ENCODE peak calls at places on chromosome 12, in four cellular contexts. W, X, R and G are unnamed samples.

GRCh38 chr12:53061404-53062010 is 11.6 kb downstream of the TNS2 start:
- DNase-seq in W (peak), X (peak), R (no peak), G (peak)

GRCh38 chr12:2403221-2403976 is 350.6 kb downstream of the CACNA1C start:
- DNase-seq in W (no peak), X (no peak), R (no peak), G (no peak)

GRCh38 chr12:104567832-104568490 is 111.2 kb downstream of the CHST11 start:
- DNase-seq in W (no peak), X (no peak), R (no peak), G (no peak)

GRCh38 chr12:20601668-20602280 is 93.4 kb upstream of the SLCO1C1 start:
- DNase-seq in W (peak), X (no peak), R (peak), G (no peak)

GRCh38 chr12:47534695-47535094 is 171.1 kb downstream of the RPAP3 start:
- DNase-seq in W (no peak), X (no peak), R (no peak), G (no peak)

GRCh38 chr12:12788675-12789368 is 3.4 kb downstream of the APOLD1 start:
- DNase-seq in W (peak), X (peak), R (peak), G (peak)

GRCh38 chr12:54019924-54020586 is 8.2 kb upstream of the HOXC6 start:
- DNase-seq in W (no peak), X (no peak), R (no peak), G (peak)

GRCh38 chr12:22437031-22437806 is 102.7 kb upstream of the ST8SIA1 start:
- DNase-seq in W (no peak), X (no peak), R (no peak), G (no peak)

GRCh38 chr12:101946233-101946611 is 68.8 kb downstream of the DRAM1 start:
- DNase-seq in W (no peak), X (no peak), R (no peak), G (no peak)

GRCh38 chr12:52630609-52631200 is 12.3 kb upstream of the KRT73 start:
- DNase-seq in W (no peak), X (no peak), R (no peak), G (no peak)

GRCh38 chr12:59847127-59847526 is 251.3 kb downstream of the SLC16A7 start:
- DNase-seq in W (no peak), X (no peak), R (no peak), G (no peak)

GRCh38 chr12:50219544-50219943 is 52.4 kb upstream of the CERS5 start:
- DNase-seq in W (no peak), X (no peak), R (no peak), G (no peak)

GRCh38 chr12:106141003-106141402 is 2.2 kb upstream of the NUAK1 start:
- DNase-seq in W (no peak), X (no peak), R (no peak), G (no peak)

GRCh38 chr12:75909714-75910451 is 121.7 kb downstream of the PHLDA1 start:
- DNase-seq in W (no peak), X (no peak), R (no peak), G (no peak)

GRCh38 chr12:112523856-112524255 is 105.1 kb downstream of the PTPN11 start:
- DNase-seq in W (no peak), X (no peak), R (no peak), G (no peak)

GRCh38 chr12:29547151-29547561 is 49.7 kb upstream of the OVCH1 start:
- DNase-seq in W (no peak), X (no peak), R (peak), G (peak)

GRCh38 chr12:132379576-132379975 is 50.2 kb upstream of the GALNT9 start:
- DNase-seq in W (no peak), X (no peak), R (no peak), G (no peak)

GRCh38 chr12:64635356-64635998 is 25.2 kb downstream of the RASSF3 start:
- DNase-seq in W (no peak), X (no peak), R (no peak), G (no peak)

GRCh38 chr12:46472893-46473633 is 100.5 kb upstream of the SLC38A2 start:
- DNase-seq in W (no peak), X (no peak), R (peak), G (no peak)

GRCh38 chr12:102050660-102051430 is 10.9 kb downstream of the WASHC3 start:
- DNase-seq in W (no peak), X (no peak), R (no peak), G (no peak)

GRCh38 chr12:82359115-82359478 is 768 bp downstream of the METTL25 start:
- DNase-seq in W (no peak), X (no peak), R (no peak), G (no peak)

GRCh38 chr12:122614839-122615238 is 87.8 kb downstream of the KNTC1 start:
- DNase-seq in W (no peak), X (no peak), R (peak), G (no peak)

GRCh38 chr12:4250691-4251090 is 22.9 kb upstream of the CCND2 start:
- DNase-seq in W (no peak), X (no peak), R (no peak), G (no peak)

GRCh38 chr12:121791671-121792496 is 1.6 kb downstream of the RHOF start:
- DNase-seq in W (peak), X (peak), R (no peak), G (no peak)

GRCh38 chr12:110853856-110854255 is 7.1 kb downstream of the CCDC63 start:
- DNase-seq in W (no peak), X (no peak), R (no peak), G (no peak)

GRCh38 chr12:32146074-32146873 is 39.6 kb downstream of the BICD1 start:
- DNase-seq in W (no peak), X (no peak), R (no peak), G (no peak)

GRCh38 chr12:110670161-110670701 is 18.7 kb downstream of the HVCN1 start:
- DNase-seq in W (peak), X (no peak), R (no peak), G (no peak)

GRCh38 chr12:65568517-65568916 is 255.8 kb upstream of the HMGA2 start:
- DNase-seq in W (no peak), X (no peak), R (peak), G (peak)

GRCh38 chr12:91926810-91927209 is 218.8 kb downstream of the BTG1 start:
- DNase-seq in W (no peak), X (no peak), R (peak), G (no peak)

GRCh38 chr12:40192704-40193255 is 32.0 kb upstream of the LRRK2 start:
- DNase-seq in W (peak), X (peak), R (no peak), G (no peak)

GRCh38 chr12:110266980-110267620 is 13.9 kb upstream of the ATP2A2 start:
- DNase-seq in W (no peak), X (no peak), R (peak), G (peak)

GRCh38 chr12:129887047-129887568 is 16.7 kb downstream of the TMEM132D start:
- DNase-seq in W (no peak), X (no peak), R (no peak), G (peak)

GRCh38 chr12:4505381-4505986 is 33.2 kb upstream of the RAD51AP1 start:
- DNase-seq in W (no peak), X (no peak), R (peak), G (no peak)

GRCh38 chr12:104825408-104825807 is 132.7 kb downstream of the SLC41A2 start:
- DNase-seq in W (peak), X (no peak), R (peak), G (no peak)

GRCh38 chr12:30110970-30111586 is 327.3 kb upstream of the TMTC1 start:
- DNase-seq in W (no peak), X (no peak), R (peak), G (no peak)

GRCh38 chr12:19030180-19030579 is 99.4 kb upstream of the PLEKHA5 start:
- DNase-seq in W (no peak), X (no peak), R (no peak), G (no peak)